ENCODE peak calls at places on chromosomes 3 and 15, in six cellular contexts. G is K562, L is ovary, H is suprapubic skin, P is A549, K is HepG2. I is an unnamed sample. For H3K4me1, the result is how much of the 10 kb centered on the place peaks cover.

GRCh38 chr3:138351916-138352555 is 3.7 kb downstream of the MRAS start:
- DNase-seq in G (no peak), L (no peak), H (no peak), P (no peak), K (no peak), I (no peak)

GRCh38 chr15:58440922-58441321 is 9.1 kb downstream of the LIPC start:
- DNase-seq in G (peak), L (no peak), H (no peak), P (peak), K (no peak), I (peak)

GRCh38 chr15:64213646-64214045 is 50.8 kb upstream of the PPIB start:
- DNase-seq in G (no peak), L (no peak), H (no peak), P (no peak), K (no peak), I (no peak)

GRCh38 chr3:159548675-159549335 is 439.8 kb upstream of the IL12A start:
- DNase-seq in G (no peak), L (no peak), H (no peak), P (no peak), K (no peak), I (no peak)

GRCh38 chr15:68844856-68845550 is 24.3 kb upstream of the ANP32A start:
- DNase-seq in G (no peak), L (no peak), H (no peak), P (no peak), K (no peak), I (no peak)

GRCh38 chr3:14410106-14410500 is 7.7 kb downstream of the SLC6A6 start:
- DNase-seq in G (peak), L (no peak), H (no peak), P (no peak), K (no peak), I (no peak)

GRCh38 chr3:13622356-13622755 is 73.4 kb downstream of the FBLN2 start:
- DNase-seq in G (no peak), L (no peak), H (no peak), P (no peak), K (no peak), I (no peak)

GRCh38 chr3:33146791-33147445 is 33.1 kb downstream of the CRTAP start:
- DNase-seq in G (no peak), L (no peak), H (no peak), P (no peak), K (no peak), I (no peak)

GRCh38 chr3:53808496-53808895 is 37.7 kb downstream of the CHDH start:
- DNase-seq in G (no peak), L (no peak), H (no peak), P (no peak), K (no peak), I (no peak)

GRCh38 chr3:82707035-82707434 is 945.6 kb upstream of the GBE1 start:
- DNase-seq in G (no peak), L (no peak), H (no peak), P (no peak), K (no peak), I (no peak)

GRCh38 chr15:72231847-72232461 is 964 bp upstream of the PKM start:
- DNase-seq in G (peak), L (no peak), H (no peak), P (peak), K (peak), I (no peak)

GRCh38 chr3:112769624-112770023 is 77.0 kb downstream of the CD200R1L start:
- DNase-seq in G (no peak), L (no peak), H (no peak), P (no peak), K (no peak), I (no peak)

GRCh38 chr15:85443593-85444328 is 63.4 kb downstream of the AKAP13 start:
- DNase-seq in G (no peak), L (no peak), H (no peak), P (peak), K (peak), I (no peak)

GRCh38 chr3:50442940-50443579 is 60.4 kb downstream of the CACNA2D2 start:
- DNase-seq in G (no peak), L (no peak), H (no peak), P (no peak), K (no peak), I (peak)

GRCh38 chr3:62968128-62968527 is 92.9 kb upstream of the CADPS start:
- DNase-seq in G (no peak), L (no peak), H (no peak), P (no peak), K (no peak), I (no peak)

GRCh38 chr3:153970735-153971347 is 150.3 kb upstream of the ARHGEF26 start:
- DNase-seq in G (no peak), L (no peak), H (no peak), P (peak), K (no peak), I (no peak)

GRCh38 chr3:158402590-158402989 is 168.4 kb upstream of the MLF1 start:
- DNase-seq in G (no peak), L (no peak), H (no peak), P (no peak), K (no peak), I (no peak)
- H3K4me1 ChIP-seq in G (under half), L (under half), H (under half), P (under half), K (under half), I (under half)

GRCh38 chr3:94061297-94061696 is 1.4 kb downstream of the DHFR2 start:
- DNase-seq in G (no peak), L (no peak), H (no peak), P (no peak), K (no peak), I (no peak)

GRCh38 chr3:94064243-94064642 is 1.4 kb downstream of the NSUN3 start:
- DNase-seq in G (no peak), L (no peak), H (no peak), P (no peak), K (no peak), I (no peak)

GRCh38 chr3:94063497-94064119 is 747 bp downstream of the NSUN3 start:
- DNase-seq in G (no peak), L (no peak), H (no peak), P (no peak), K (peak), I (no peak)

GRCh38 chr3:94065819-94066218 is 3.0 kb downstream of the NSUN3 start:
- DNase-seq in G (no peak), L (no peak), H (no peak), P (no peak), K (no peak), I (no peak)

GRCh38 chr3:94062513-94063404 is at the start of the genes DHFR2 and NSUN3:
- DNase-seq in G (peak), L (peak), H (peak), P (peak), K (peak), I (peak)
- TF ChIP-seq EP300 in G (peak), L (no peak), H (no peak), P (no peak), K (no peak), I (no peak)

DNA sequence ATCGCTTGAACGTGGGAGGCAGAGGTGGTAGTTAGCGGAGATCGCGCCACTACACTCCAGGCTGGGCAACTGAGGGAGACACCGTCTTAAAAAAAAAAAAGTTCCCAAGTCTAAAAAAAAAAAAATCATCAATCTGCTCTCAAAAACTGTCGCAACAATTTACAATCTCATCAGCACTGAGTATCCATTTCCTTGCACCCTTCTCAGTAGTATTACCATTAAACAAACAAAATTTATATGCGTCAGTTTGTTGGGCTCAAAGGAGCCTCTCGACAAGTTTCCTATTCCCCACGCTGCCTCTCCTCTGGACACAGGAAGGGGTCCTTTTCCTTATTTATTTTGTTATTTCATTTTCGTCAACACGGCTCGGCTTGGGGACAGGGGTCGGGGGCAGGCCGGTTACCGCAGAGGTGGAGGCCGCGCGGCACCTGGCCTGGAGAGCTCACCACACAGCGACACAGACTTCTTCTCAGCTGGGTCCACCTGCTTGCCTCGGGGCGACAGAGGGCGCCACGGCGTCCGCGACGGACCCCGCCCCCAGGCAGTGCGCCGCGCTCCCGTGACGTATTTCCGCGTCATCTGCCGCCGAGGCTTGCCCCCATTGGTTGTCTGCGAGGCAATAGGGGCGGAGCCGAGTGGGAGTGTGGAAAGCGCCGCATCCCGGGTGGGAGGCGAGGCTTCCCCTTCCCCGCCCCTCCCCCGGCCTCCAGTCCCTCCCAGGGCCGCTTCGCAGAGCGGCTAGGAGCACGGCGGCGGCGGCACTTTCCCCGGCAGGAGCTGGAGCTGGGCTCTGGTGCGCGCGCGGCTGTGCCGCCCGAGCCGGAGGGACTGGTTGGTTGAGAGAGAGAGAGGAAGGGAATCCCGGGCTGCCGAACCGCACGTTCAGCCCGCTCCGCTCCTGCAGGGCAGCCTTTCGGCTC is at the start of gene MAP2K1:
- DNase-seq in G (peak), L (peak), H (peak), P (peak), K (peak), I (peak)
- TF ChIP-seq POLR2A in G (peak), L (peak), H (no peak), P (peak), K (peak), I (peak)

DNA sequence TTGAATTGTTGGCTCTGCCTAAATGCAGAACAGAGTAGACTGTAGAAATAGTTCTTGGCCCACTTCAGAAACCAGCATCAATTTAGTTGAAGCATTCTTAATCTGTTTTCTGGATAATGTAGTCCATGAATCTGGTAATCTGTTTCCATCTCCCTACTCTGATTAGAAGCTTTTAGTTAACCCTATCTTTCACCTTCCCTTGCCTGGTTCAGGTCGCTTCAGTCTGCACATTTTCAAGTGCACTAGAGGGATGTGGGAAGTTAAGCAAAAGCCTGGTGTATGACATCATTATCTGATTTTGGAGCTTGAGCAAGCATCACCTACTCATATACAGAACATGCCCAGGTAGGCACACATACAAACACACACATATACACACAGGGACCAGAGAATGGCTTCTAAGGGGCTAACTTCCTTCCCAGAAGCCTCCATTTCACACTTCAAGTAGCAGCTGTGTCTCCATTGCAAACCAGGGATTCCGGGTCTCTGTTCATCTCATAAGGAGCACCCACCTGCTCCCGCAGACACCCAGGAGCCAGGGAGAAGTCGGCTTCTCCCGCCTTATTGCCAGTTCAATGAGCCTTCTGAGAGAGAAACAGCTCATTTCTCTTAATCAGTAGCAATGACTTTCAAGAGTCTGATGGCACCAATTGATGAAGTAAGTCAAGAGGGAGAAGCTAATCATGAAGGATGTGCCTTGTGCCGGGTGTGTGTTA is 348.0 kb upstream of the STAC start:
- DNase-seq in G (no peak), L (no peak), H (no peak), P (no peak), K (no peak), I (no peak)
- H3K4me1 ChIP-seq in G (under half), L (under half), H (under half), P (under half), K (under half), I (under half)

GRCh38 chr15:39451121-39451698 is 129.7 kb upstream of the THBS1 start:
- DNase-seq in G (no peak), L (no peak), H (no peak), P (no peak), K (no peak), I (no peak)

GRCh38 chr15:39455502-39455991 is 125.3 kb upstream of the THBS1 start:
- DNase-seq in G (peak), L (no peak), H (no peak), P (no peak), K (peak), I (no peak)

GRCh38 chr15:39456113-39456512 is 124.8 kb upstream of the THBS1 start:
- DNase-seq in G (no peak), L (no peak), H (no peak), P (no peak), K (no peak), I (no peak)

GRCh38 chr15:39454189-39454986 is 126.5 kb upstream of the THBS1 start:
- DNase-seq in G (no peak), L (no peak), H (no peak), P (no peak), K (peak), I (no peak)

DNA sequence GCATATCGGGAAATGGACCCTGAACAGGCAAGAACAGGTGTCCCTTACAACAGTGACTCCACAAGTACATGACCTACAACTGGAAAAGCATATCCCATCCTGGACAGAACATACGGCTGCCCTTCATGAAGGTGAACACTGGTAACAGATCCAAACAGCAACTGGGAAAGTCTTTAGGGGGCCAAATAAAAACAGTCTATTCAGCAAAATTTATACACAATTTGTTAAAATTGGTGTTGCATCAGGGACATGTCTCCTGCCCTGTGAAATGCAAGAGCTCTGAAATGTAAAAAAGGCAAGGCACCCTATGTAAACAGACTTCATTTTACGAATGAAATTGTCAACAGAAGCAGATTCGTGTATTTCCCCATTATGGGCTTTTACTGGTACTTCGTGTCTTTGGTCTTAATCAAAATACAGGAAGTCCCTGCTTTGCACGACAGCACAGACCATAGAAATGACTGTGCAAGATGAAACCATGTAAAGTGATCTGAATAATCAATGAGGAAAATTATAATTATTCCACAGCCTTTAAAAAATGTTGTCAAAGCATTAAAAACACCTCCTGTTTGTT is 127.3 kb upstream of the THBS1 start:
- DNase-seq in G (no peak), L (no peak), H (no peak), P (no peak), K (no peak), I (no peak)
- TF ChIP-seq EP300 in G (no peak), L (no peak), H (no peak), P (no peak), K (no peak), I (peak)

DNA sequence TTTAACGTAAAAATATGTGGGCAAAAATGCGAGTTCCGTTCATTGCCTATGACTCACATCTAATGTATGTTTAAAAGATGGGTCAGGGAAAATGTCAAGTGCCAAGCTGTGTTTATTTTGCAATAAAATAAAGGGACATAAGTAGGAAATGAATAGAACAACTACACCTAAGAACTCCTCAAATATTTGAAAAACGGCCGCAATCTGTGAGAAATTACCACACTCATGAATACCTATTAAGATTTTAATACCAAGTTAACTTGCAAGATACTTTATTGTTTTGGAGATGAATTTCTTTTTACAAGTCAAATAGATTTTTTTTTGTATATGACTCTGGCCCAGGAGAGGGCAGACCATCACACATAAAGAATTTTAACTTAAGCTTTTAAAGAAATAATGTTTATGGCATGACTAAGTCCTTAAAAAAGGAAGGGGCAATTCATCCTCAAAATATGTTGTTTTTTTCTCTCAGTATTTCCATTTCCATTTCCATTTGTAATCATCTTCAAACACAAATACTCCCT is 152.7 kb downstream of the SUCNR1 start:
- DNase-seq in G (no peak), L (no peak), H (no peak), P (peak), K (no peak), I (no peak)
- TF ChIP-seq POLR2A in G (no peak), L (no peak), H (no peak), P (no peak), K (no peak), I (no peak)

GRCh38 chr15:92930776-92931175 is 30.7 kb downstream of the CHD2 start:
- DNase-seq in G (no peak), L (no peak), H (no peak), P (no peak), K (no peak), I (no peak)

GRCh38 chr15:92930061-92930460 is 29.9 kb downstream of the CHD2 start:
- DNase-seq in G (no peak), L (no peak), H (no peak), P (no peak), K (no peak), I (no peak)

GRCh38 chr15:92925409-92925808 is 25.3 kb downstream of the CHD2 start:
- DNase-seq in G (no peak), L (no peak), H (no peak), P (no peak), K (no peak), I (no peak)

GRCh38 chr15:92929002-92929401 is 28.9 kb downstream of the CHD2 start:
- DNase-seq in G (no peak), L (no peak), H (no peak), P (no peak), K (no peak), I (no peak)

DNA sequence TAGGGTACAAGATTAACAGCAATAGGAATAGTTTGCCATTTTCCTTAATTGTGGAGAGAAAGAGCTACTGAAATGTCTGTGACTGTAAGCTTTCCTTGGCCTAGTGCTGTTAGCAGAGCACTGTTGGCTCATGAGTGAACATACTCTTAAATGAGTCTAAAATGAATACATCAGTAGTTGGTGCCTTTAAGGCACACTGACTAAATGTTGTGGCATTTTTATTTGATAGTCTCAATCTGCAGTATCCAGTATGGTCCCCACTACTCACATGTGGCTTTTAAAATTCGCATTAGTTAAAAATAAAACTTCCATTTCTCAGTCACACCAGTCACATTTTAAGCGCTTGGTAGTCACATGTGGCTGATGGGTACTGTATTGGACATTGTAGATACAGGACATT is 28.2 kb downstream of the CHD2 start:
- DNase-seq in G (no peak), L (no peak), H (no peak), P (no peak), K (no peak), I (no peak)
- H3K4me1 ChIP-seq in G (under half), L (under half), H (under half), P (under half), K (under half), I (under half)

DNA sequence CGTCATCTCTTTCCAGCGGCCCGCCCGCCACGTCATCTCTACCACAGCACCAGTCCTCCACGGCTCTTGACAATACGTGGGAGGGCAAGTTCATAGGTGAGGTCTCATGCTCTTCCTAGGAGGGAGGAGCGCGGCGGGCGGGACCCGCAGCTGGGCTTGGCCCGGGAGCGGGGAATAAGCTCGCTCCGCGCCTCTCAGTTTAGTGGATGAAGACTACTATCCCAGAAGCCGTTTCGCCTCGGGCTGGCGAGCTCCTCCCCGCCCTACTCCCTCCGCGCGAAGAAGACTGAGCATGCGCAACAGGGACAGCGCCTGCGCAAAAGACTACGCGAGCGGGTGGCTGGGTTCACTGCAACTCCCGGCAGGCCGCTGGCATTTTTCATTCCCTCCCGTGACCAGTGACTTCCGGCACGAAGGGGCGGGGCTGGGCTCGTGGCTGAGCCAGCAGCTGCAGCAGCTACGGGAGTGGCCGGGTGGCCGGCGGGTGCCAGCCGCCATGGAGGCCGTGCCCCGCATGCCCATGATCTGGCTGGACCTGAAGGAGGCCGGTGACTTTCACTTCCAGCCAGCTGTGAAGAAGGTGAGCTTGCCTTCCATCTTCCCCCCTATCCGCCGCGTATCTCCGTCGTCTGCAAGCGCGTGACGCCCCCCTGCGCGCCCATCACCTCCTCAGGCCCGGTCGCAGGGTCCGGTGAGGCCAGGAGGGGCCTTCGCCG is at the start of gene PTPN23:
- DNase-seq in G (peak), L (peak), H (peak), P (peak), K (peak), I (peak)
- TF ChIP-seq EP300 in G (no peak), L (peak), H (no peak), P (no peak), K (no peak), I (peak)

I was measured in upper lobe of left lung.